ENCODE peak calls at places on chromosomes 12 and 14, in six cellular contexts. G is cardiac fibroblast, B is foreskin fibroblast, T is fibroblast of pulmonary artery, E is cardiac muscle cell, J is fibroblast of the aortic adventitia. V is an unnamed sample.

GRCh38 chr12:62703011-62703380 is 232.0 kb downstream of the PPM1H start:
- DNase-seq in G (no peak), B (peak), T (no peak), E (no peak), J (no peak), V (peak)

GRCh38 chr12:79959484-79959883 is 24.6 kb upstream of the PPP1R12A start:
- DNase-seq in G (no peak), B (no peak), T (peak), E (no peak), J (peak), V (no peak)

GRCh38 chr14:24853446-24853845 is 196.5 kb downstream of the STXBP6 start:
- DNase-seq in G (no peak), B (no peak), T (no peak), E (no peak), J (no peak), V (no peak)

GRCh38 chr12:122048156-122048555 is 26.5 kb downstream of the BCL7A start:
- DNase-seq in G (peak), B (no peak), T (no peak), E (no peak), J (peak), V (peak)

GRCh38 chr14:68634346-68634745 is 158.5 kb downstream of the ZFP36L1 start:
- DNase-seq in G (no peak), B (no peak), T (no peak), E (peak), J (no peak), V (no peak)

GRCh38 chr14:54502602-54503001 is 7.1 kb upstream of the CGRRF1 start:
- DNase-seq in G (no peak), B (peak), T (no peak), E (no peak), J (peak), V (no peak)

GRCh38 chr12:67284561-67284960 is 15.4 kb downstream of the CAND1 start:
- DNase-seq in G (no peak), B (no peak), T (no peak), E (no peak), J (no peak), V (no peak)

GRCh38 chr12:26338574-26339572 is 143.5 kb downstream of the SSPN start:
- DNase-seq in G (peak), B (peak), T (peak), E (no peak), J (peak), V (no peak)

GRCh38 chr12:77337327-77337726 is 272.0 kb upstream of the E2F7 start:
- DNase-seq in G (no peak), B (peak), T (no peak), E (no peak), J (no peak), V (no peak)

GRCh38 chr14:57576498-57576897 is 82.8 kb upstream of the CCDC198 start:
- DNase-seq in G (no peak), B (no peak), T (no peak), E (no peak), J (no peak), V (no peak)
- TF ChIP-seq CTCF in G (no peak), B (no peak), T (no peak), E (no peak), J (no peak), V (no peak)

DNA sequence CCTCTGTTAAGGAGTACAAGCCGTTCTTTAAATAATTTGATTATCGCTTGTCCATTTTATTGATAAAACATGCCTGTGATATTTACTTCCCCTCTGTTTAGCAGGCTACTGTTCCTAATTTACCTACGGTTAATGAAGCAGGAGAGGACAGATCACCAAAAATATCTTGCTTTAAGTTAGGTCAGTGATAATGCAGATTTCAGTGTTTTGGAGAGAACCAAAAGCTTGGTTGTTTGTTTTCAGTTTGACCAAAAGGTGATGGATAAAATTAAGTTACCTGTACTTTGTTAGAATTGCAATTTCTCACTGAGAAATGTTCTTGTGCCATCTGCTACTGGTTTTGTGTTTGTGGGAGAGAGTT is 958 bp downstream of the SPATS2 start:
- DNase-seq in G (no peak), B (no peak), T (no peak), E (no peak), J (no peak), V (no peak)
- H3K4me3 ChIP-seq in G (peak), B (peak), T (peak), E (peak), J (peak), V (peak)

GRCh38 chr12:107736914-107737313 is 24.0 kb downstream of the PRDM4 start:
- DNase-seq in G (no peak), B (no peak), T (no peak), E (no peak), J (no peak), V (no peak)
- TF ChIP-seq CTCF in G (no peak), B (no peak), T (no peak), E (no peak), J (no peak), V (no peak)

DNA sequence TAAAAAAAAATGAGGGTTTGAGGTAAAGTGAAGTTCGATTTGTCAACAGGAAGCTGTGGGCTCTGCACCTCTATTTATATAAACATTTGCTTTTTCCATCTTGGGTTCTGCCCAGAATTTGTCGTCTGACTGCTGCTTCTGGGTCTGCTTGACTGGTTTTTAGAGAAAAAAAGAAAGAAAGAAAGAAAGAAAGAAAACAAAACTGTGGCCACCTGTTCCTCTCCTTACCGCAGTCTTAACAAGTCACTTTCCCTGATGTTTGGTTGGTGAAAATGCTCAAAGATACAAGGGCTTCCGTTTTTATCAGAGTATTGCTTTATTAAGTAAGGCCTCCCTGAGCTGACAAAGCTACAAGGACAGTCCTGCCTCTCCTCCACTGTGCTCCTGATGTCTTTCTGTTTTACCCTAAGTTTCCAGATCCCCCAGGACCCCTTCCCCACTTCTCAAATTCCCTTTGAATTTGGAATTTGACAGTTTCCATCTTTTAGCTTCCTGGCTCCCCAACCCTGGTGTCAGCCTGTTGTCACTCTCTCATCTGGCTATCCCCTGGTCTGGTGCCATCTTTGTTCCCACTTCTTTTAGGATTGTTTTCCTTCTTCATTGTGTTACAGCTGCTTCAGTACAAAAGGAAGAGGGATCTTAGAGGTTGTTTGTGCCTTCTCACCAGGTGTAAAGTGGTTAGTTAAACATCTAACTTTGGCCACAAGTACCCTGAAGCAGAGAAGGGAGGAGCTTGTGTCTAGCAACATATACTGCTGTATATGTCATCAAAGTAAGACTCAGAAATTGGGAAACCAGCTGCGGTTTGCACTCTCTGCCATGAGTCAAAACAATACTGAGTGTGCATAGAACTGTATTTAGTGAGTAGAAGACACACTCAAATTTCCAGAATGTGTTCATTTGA is 18.0 kb downstream of the MFAP5 start:
- DNase-seq in G (no peak), B (no peak), T (no peak), E (no peak), J (no peak), V (no peak)
- H3K4me3 ChIP-seq in G (no peak), B (no peak), T (no peak), E (no peak), J (no peak), V (no peak)

GRCh38 chr12:104348283-104348993 is 44.9 kb downstream of the EID3 start:
- DNase-seq in G (no peak), B (no peak), T (no peak), E (no peak), J (no peak), V (no peak)

GRCh38 chr12:104350211-104350908 is 46.8 kb downstream of the EID3 start:
- DNase-seq in G (no peak), B (no peak), T (no peak), E (no peak), J (no peak), V (no peak)

GRCh38 chr12:104345234-104346066 is 41.9 kb downstream of the EID3 start:
- DNase-seq in G (no peak), B (peak), T (no peak), E (no peak), J (no peak), V (no peak)

GRCh38 chr12:104348994-104349494 is 45.5 kb downstream of the EID3 start:
- DNase-seq in G (no peak), B (no peak), T (no peak), E (no peak), J (no peak), V (no peak)

DNA sequence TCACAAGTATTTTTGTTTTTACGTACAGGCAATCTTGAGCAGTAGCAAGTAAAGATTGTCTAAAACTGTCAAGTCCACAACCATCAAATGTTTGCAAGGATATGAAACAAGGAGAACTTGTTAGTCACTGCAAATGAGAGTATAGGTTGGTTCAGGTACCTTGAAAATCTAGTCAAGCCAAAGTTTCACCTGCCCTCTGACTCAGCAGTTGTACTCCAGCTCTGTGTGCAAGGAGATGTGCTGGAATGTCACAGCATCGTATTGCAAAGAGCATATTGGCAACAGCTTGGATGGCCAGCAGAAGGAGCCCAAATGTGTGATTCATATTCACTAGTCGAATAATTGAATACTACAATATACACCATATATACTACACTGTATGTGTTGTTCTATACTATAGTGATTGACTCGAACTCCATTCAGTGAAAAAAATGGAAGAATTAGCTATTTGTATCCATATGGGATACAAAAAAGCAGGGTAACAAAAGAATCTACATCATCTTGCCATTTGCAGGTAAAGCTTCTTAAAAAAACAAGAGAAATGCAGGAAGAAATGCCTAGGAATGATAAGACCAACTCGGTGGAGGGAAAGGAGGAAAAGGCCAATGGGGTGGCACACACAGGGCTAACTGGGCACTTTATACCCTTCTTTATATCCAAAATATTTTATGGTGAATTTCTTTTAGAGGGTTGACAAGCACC is 44.0 kb downstream of the EID3 start:
- DNase-seq in G (no peak), B (peak), T (no peak), E (no peak), J (peak), V (no peak)
- TF ChIP-seq CTCF in G (no peak), B (no peak), T (no peak), E (no peak), J (no peak), V (no peak)

GRCh38 chr12:124827588-124828184 is 36.0 kb downstream of the SCARB1 start:
- DNase-seq in G (no peak), B (no peak), T (no peak), E (no peak), J (no peak), V (no peak)
- H3K4me3 ChIP-seq in G (no peak), B (no peak), T (no peak), E (no peak), J (no peak), V (no peak)